ENCODE peak calls at places on chromosome 13, in four cellular contexts. O is nephron progenitor cell, J is suprapubic skin, N is HFFc6. R is an unnamed sample.

GRCh38 chr13:77480071-77480470 is 55.4 kb upstream of the SCEL start:
- DNase-seq in J (no peak), N (no peak), O (peak; percentile 16), R (no peak)

GRCh38 chr13:40772765-40773473 is 1.9 kb upstream of the MRPS31 start:
- DNase-seq in O (no peak), N (no peak), J (no peak), R (no peak)

GRCh38 chr13:26457212-26457611 is 100.3 kb upstream of the WASF3 start:
- DNase-seq in J (no peak), N (peak; percentile 86), O (no peak), R (peak; percentile 41)

GRCh38 chr13:29125145-29125933 is 305.2 kb downstream of the MTUS2 start:
- DNase-seq in O (no peak), J (no peak), N (no peak), R (no peak)

GRCh38 chr13:63085851-63086250 is 1670.2 kb upstream of the PCDH20 start:
- DNase-seq in O (no peak), N (no peak), J (no peak), R (no peak)

GRCh38 chr13:104057851-104058250 is 991.6 kb upstream of the SLC10A2 start:
- DNase-seq in J (no peak), O (no peak), N (no peak), R (no peak)

GRCh38 chr13:40453666-40454030 is 212.8 kb downstream of the FOXO1 start:
- DNase-seq in J (no peak), O (no peak), N (no peak), R (peak; percentile 92)

GRCh38 chr13:32426191-32426980 is 1.5 kb downstream of the N4BP2L1 start:
- DNase-seq in O (no peak), J (no peak), N (no peak), R (no peak)

GRCh38 chr13:40622761-40623160 is 43.7 kb downstream of the FOXO1 start:
- DNase-seq in N (no peak), J (no peak), O (no peak), R (no peak)

DNA sequence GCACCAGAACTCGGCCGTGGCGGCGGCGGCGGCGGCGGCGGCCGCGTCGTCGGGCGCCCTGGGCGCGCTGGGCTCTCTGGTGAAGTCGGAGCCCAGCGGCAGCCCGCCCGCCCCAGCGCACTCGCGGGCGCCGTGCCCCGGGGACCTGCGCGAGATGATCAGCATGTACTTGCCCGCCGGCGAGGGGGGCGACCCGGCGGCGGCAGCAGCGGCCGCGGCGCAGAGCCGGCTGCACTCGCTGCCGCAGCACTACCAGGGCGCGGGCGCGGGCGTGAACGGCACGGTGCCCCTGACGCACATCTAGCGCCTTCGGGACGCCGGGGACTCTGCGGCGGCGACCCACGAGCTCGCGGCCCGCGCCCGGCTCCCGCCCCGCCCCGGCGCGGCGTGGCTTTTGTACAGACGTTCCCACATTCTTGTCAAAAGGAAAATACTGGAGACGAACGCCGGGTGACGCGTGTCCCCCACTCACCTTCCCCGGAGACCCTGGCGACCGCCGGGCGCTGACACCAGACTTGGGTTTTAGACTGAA is 1.6 kb downstream of the SOX1 start:
- DNase-seq in N (no peak), O (peak; percentile 31), J (no peak), R (no peak)
- TF ChIP-seq CTCF in N (no peak), O (no peak), J (no peak), R (no peak)

GRCh38 chr13:50168803-50169202 is 153.6 kb downstream of the KCNRG start:
- DNase-seq in O (no peak), J (no peak), N (no peak), R (no peak)

GRCh38 chr13:50167967-50168366 is 152.7 kb downstream of the KCNRG start:
- DNase-seq in J (no peak), O (no peak), N (no peak), R (no peak)

GRCh38 chr13:50170447-50171037 is 155.3 kb downstream of the KCNRG start:
- DNase-seq in J (no peak), O (no peak), N (no peak), R (peak; percentile 42)

GRCh38 chr13:50171585-50172282 is 156.5 kb downstream of the KCNRG start:
- DNase-seq in O (no peak), N (no peak), J (no peak), R (no peak)

DNA sequence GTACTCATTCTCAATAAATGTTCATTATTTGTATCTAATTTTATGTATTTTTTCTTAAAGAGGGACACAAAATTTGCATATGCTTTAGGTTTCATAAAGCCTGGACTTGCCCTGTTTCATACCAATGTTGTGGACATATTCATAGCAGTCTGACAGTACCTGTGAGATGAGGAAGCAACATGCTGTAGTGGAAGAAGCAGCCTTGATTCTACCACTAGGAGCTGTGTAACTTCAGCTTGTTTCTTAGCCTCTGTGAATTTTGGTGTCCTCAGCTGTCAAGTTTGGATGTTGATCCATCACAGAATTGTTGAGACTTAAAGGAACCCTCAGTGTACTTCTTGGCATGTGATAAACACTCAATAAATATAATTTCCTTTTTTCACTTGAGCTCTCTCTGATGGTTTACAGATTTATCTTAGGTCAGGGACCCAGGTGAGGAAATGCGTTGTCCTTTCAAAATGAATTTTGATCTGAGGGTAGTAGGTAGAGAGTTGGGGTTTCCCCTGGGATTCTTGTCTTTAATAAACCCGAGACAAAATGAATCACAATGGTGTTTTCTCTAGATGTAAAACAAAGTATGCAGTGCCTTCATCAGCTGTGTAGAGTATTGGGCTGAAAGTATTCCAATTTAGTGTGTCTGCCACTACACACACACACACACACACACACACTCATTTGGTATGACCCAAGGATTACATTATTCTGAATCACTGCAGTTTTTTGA is 152.1 kb downstream of the KCNRG start:
- DNase-seq in J (no peak), O (no peak), N (no peak), R (no peak)
- TF ChIP-seq CTCF in J (no peak), O (no peak), N (no peak), R (no peak)

DNA sequence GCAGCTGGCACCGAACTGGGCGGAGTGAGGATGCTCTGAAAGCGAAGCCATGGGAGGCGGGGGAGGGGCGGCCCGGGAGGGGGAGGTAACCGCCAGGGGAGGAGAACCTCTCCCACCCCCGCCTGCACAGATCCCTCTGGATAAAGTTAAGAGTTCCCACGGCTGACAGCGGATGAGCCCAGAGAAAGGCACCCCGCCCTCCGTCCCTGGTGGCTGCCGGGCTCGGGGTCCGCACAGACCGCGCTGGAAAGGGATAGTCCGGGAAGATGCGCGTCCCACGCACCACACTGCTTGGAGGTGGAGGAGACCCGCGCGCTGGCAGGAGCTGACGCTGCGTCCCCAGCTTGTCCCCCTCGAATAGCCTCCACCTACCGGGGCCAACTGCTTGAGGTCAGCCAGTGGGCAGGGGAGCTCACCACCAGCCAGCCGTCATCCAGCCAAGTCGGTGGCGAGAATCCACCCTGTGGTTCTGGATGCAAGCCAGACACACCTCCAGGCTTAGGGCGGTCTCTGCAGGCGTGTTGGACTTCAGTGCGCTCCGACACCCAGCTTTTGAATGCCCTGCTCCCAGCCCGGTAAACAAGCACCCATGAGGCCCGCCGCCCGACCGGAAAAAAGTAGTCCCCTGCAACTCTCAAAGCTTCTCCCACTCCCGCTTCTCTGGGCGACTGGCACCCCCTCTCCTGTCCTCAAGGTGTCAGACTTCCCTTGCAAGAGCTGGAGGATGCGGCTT is at the start of gene TRPC4:
- DNase-seq in J (peak; percentile 55), N (peak; percentile 86), O (peak; percentile 65), R (peak; percentile 78)
- TF ChIP-seq CTCF in J (no peak), N (peak; percentile 78), O (peak; percentile 57), R (peak; percentile 67)

GRCh38 chr13:44128522-44128921 is 245.1 kb upstream of the SERP2 start:
- DNase-seq in J (no peak), O (no peak), N (peak; percentile 39), R (peak; percentile 26)
- TF ChIP-seq CTCF in J (no peak), O (no peak), N (no peak), R (no peak)

R was measured in MCF 10A.